ENCODE peak calls at places on chromosomes 12 and 14, in five cellular contexts. V is OCI-LY7, M is osteoblast, Y is A549, H is IMR-90. L is an unnamed sample. For H3K4me1, the result is how much of the 10 kb centered on the place peaks cover.

GRCh38 chr12:108060054-108060453 is 69.0 kb upstream of the WSCD2 start:
- DNase-seq in Y (no peak), H (no peak), M (no peak), V (no peak), L (peak)

GRCh38 chr12:19236656-19237055 is 107.1 kb downstream of the PLEKHA5 start:
- DNase-seq in M (no peak), H (peak), V (no peak), Y (no peak), L (peak)

GRCh38 chr12:132289356-132290202 is 39.8 kb downstream of the GALNT9 start:
- DNase-seq in M (no peak), V (no peak), Y (no peak), H (no peak), L (no peak)

GRCh38 chr12:8949525-8950286 is at the start of gene M6PR:
- DNase-seq in V (peak), M (peak), H (peak), Y (peak), L (peak)

GRCh38 chr12:51323317-51323960 is 535 bp downstream of the BIN2 start:
- DNase-seq in V (peak), Y (no peak), M (no peak), H (no peak), L (no peak)

GRCh38 chr12:64178122-64178521 is 44.0 kb downstream of the KICS2 start:
- DNase-seq in Y (no peak), V (no peak), H (peak), M (peak), L (peak)

GRCh38 chr12:1069846-1070245 is 78.8 kb downstream of the ERC1 start:
- DNase-seq in V (no peak), H (no peak), Y (no peak), M (no peak), L (no peak)

GRCh38 chr12:119180380-119181040 is 1.8 kb downstream of the HSPB8 start:
- DNase-seq in Y (no peak), H (peak), M (no peak), V (no peak), L (peak)

GRCh38 chr12:12379831-12380730 is 23.2 kb downstream of the BORCS5 start:
- DNase-seq in V (no peak), M (peak), Y (no peak), H (no peak), L (peak)

DNA sequence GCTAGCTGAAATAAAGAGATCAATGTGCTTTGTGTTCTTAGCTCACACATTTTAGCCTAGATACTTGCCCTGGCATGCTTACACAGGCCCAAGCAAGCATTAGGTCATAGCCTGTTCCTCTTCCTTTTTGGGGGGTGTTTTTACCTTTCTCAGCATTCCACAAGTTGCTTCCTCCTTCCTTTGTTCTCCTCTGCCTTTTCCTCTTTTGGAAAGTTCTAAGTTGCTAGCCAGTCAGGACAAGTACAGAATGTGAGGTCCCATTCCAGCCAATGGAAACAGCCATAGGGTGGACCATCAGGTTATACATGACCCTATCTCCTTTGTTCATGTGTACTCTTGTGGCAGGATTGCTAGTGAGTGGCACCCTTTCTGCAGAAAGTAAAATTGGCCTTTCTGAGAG is 154.9 kb downstream of the RASSF9 start:
- DNase-seq in V (no peak), M (no peak), Y (no peak), H (no peak), L (no peak)
- H3K27ac ChIP-seq in V (no peak), M (no peak), Y (no peak), H (no peak), L (no peak)

DNA sequence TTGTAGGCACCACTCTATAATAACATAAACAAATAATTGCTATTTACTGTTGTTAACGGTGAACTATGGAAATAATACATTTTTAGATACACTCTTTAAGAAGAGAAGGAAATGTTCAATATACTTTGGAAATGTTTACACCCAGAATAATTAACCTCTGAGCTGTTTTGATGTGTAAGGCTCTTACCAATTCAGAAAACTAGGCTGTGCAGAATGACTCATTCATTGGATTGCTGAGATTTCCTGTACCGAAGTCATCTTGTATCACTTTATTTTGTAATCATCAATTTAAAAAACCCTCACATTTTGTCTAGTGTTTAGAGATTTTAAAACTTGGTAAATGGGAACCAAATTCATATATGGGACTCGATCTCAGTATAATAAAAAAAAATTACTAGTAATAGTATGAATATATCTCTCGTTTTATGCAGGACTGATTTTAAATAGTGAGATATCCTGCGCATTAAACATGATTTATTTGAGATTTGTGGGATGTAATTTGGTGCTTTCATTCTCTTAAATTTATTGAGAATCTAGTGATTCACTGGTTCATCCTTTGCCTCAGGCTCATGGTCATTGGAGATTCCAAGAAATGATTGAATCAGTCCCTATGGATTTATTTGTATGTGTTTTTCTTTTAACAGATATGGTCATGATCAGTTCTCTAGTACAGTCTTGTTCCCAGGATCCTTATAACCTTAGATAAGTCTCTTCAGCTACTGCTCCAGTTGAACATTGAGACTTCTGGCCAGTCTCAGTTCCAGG is 3.9 kb downstream of the SAMD4A start:
- DNase-seq in Y (no peak), V (no peak), M (peak), H (peak), L (peak)
- H3K4me2 ChIP-seq in Y (peak), V (no peak), M (peak), H (peak), L (peak)

GRCh38 chr14:105247026-105247425 is 1.3 kb upstream of the BTBD6 start:
- DNase-seq in V (no peak), H (no peak), Y (no peak), M (peak), L (no peak)
- H3K4me1 ChIP-seq in V (under half), H (under half), Y (under half), M (under half), L (under half)

GRCh38 chr14:103576371-103577024 is 13.7 kb downstream of the COA8 start:
- DNase-seq in M (peak), Y (peak), H (peak), V (no peak), L (peak)
- H3K27ac ChIP-seq in M (peak), Y (peak), H (peak), V (no peak), L (peak)

GRCh38 chr12:121933522-121934317 is 15.3 kb downstream of the CFAP251 start:
- DNase-seq in V (no peak), M (no peak), H (peak), Y (no peak), L (no peak)
- H3K4me2 ChIP-seq in V (no peak), M (no peak), H (no peak), Y (no peak), L (no peak)

DNA sequence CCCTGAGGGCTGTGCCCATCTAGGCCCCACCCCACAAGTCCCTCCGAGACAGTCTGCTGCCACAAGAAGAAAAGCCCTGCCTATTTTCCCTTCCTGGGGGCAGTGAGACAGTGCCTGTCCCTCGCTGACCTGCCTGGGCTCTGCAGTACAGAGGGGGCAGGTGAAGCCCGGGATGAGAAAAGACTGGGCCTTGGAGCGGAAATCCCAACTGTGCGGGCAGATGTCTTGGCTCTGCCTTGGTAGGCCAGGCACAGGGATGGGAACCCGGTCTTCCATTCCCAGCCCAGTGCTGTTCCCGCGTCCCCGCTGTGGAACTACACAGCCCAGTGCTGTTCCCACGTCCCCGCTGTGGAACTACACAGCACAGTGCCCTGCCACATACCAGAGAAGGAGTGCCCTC is 12.8 kb upstream of the NXPH4 start:
- DNase-seq in Y (no peak), V (no peak), H (no peak), M (no peak), L (no peak)
- H3K4me1 ChIP-seq in Y (under half), V (under half), H (under half), M (under half), L (under half)